ENCODE peak calls at places on chromosomes 13 and 19, in seven cellular contexts. O is prostate gland; M is HCT116; I is tibial nerve; X is tibial artery; G is CD8-positive, alpha-beta T cell; A is upper lobe of left lung. L is an unnamed sample. For H3K4me1, the result is how much of the 10 kb centered on the place peaks cover.

GRCh38 chr19:6551607-6552450 is 21.0 kb downstream of the TNFSF9 start:
- DNase-seq in X (no peak), M (no peak), O (no peak), A (peak), I (no peak), G (peak), L (no peak)

GRCh38 chr19:38658462-38659306 is 11.2 kb downstream of the ACTN4 start:
- DNase-seq in A (no peak), G (no peak), X (peak), O (peak), M (peak), I (no peak), L (peak)

GRCh38 chr19:3098515-3099346 is 4.6 kb downstream of the GNA11 start:
- DNase-seq in A (peak), X (peak), O (no peak), M (no peak), G (no peak), I (no peak), L (peak)

GRCh38 chr19:41411682-41412265 is 14.2 kb downstream of the BCKDHA start:
- DNase-seq in O (peak), A (no peak), I (no peak), X (no peak), M (no peak), G (no peak), L (peak)

GRCh38 chr19:4597278-4597974 is 37.9 kb upstream of the SEMA6B start:
- DNase-seq in M (no peak), A (no peak), I (no peak), X (no peak), O (no peak), G (no peak), L (no peak)

GRCh38 chr13:109121826-109122225 is 492.4 kb downstream of the MYO16 start:
- DNase-seq in X (no peak), A (no peak), M (no peak), I (no peak), G (no peak), O (no peak), L (no peak)

GRCh38 chr19:6396305-6396704 is 3.3 kb upstream of the GTF2F1 start:
- DNase-seq in X (no peak), M (no peak), O (no peak), I (no peak), G (no peak), A (no peak), L (no peak)

GRCh38 chr13:98557934-98558630 is 18.8 kb downstream of the STK24 start:
- DNase-seq in O (no peak), G (no peak), M (no peak), A (no peak), X (no peak), I (no peak), L (no peak)

GRCh38 chr19:39934584-39935233 is at the start of gene FCGBP:
- DNase-seq in M (no peak), G (no peak), X (no peak), O (no peak), A (no peak), I (no peak), L (no peak)

GRCh38 chr13:24107955-24108614 is 52.4 kb upstream of the SPATA13 start:
- DNase-seq in M (no peak), O (no peak), A (peak), I (no peak), X (no peak), G (no peak), L (no peak)

GRCh38 chr13:32594339-32594738 is 8.1 kb downstream of the PDS5B start:
- DNase-seq in G (no peak), X (no peak), M (no peak), A (no peak), O (no peak), I (no peak), L (no peak)

GRCh38 chr19:52170863-52171320 is 529 bp downstream of the ZNF836 start:
- DNase-seq in M (no peak), O (no peak), A (peak), G (no peak), X (no peak), I (no peak), L (peak)

GRCh38 chr13:95246292-95247082 is 54.8 kb downstream of the ABCC4 start:
- DNase-seq in I (no peak), M (no peak), X (no peak), A (peak), O (peak), G (no peak), L (no peak)

GRCh38 chr19:10764340-10764894 is 46.5 kb downstream of the DNM2 start:
- DNase-seq in X (no peak), I (no peak), G (no peak), M (no peak), O (no peak), A (no peak), L (no peak)

GRCh38 chr13:113443991-113444390 is 9.3 kb downstream of the ADPRHL1 start:
- DNase-seq in X (no peak), I (no peak), G (no peak), O (no peak), A (peak), M (no peak), L (no peak)

GRCh38 chr19:4229179-4229931 is at the start of gene EBI3:
- DNase-seq in A (peak), O (no peak), X (peak), G (no peak), I (peak), M (no peak), L (peak)

GRCh38 chr13:110284809-110285519 is 22.0 kb downstream of the COL4A1 start:
- DNase-seq in I (no peak), O (no peak), M (no peak), G (no peak), X (no peak), A (no peak), L (no peak)

GRCh38 chr13:73198888-73199497 is 140.2 kb downstream of the KLF5 start:
- DNase-seq in X (no peak), I (no peak), M (no peak), O (no peak), A (no peak), G (no peak), L (no peak)

GRCh38 chr13:35995136-35995535 is 136.0 kb downstream of the DCLK1 start:
- DNase-seq in A (no peak), X (no peak), M (no peak), G (no peak), O (no peak), I (no peak), L (no peak)

GRCh38 chr19:12788682-12789097 is 2.6 kb upstream of the JUNB start:
- DNase-seq in M (no peak), I (peak), X (peak), O (peak), A (peak), G (peak), L (peak)

GRCh38 chr13:52848455-52849190 is at the start of gene PCDH8:
- DNase-seq in G (no peak), I (peak), O (no peak), X (no peak), M (no peak), A (peak), L (no peak)

GRCh38 chr13:20058476-20058875 is 99.9 kb downstream of the ZMYM2 start:
- DNase-seq in X (no peak), O (no peak), I (no peak), G (no peak), M (no peak), A (no peak), L (no peak)

GRCh38 chr19:57437931-57438330 is 2.8 kb downstream of the ZNF749 start:
- DNase-seq in M (no peak), O (no peak), G (no peak), X (no peak), I (no peak), A (no peak), L (no peak)

DNA sequence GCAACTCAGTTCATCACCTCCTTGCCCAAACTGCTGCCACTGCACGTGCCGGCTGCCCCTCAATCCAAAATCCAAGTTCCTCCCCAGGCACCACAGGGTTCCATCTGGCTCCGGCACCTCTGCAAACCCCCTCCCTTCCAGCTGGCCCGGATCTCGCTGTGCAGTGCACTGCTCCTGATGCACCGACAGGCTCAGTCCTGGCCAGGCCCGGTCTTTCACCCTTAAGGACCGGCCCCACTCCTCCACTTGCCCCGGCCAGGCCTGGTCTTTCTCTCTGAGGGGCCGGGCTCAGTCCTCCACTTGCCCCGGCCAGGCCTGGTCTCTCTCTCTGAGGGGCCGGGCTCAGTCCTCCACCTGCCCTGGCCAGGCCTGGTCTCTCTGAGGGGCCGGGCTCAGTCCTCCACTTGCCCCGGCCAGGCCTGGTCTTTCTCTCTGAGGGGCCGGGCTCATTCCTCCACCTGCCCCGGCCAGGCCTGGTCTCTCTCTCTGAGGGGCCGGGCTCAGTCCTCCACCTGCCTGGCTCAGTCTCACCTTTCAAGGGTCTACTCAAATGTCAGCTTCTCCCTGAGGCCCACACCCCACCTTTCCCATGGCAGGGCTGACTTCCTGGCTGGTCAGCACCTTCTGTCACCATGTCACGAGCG is 6.9 kb downstream of the ZNF787 start:
- DNase-seq in M (no peak), A (no peak), G (no peak), O (no peak), I (no peak), X (no peak), L (no peak)
- H3K4me1 ChIP-seq in M (under half), A (half or more), G (under half), O (under half), I (half or more), X (half or more), L (half or more)

GRCh38 chr19:19776206-19777008 is 43.5 kb upstream of the ZNF14 start:
- DNase-seq in O (peak), X (peak), A (peak), M (peak), G (peak), I (peak), L (peak)

GRCh38 chr19:19774354-19775033 is 41.6 kb upstream of the ZNF14 start:
- DNase-seq in G (no peak), X (no peak), M (no peak), I (no peak), O (no peak), A (no peak), L (no peak)

GRCh38 chr19:19777692-19778091 is 43.9 kb downstream of the ZNF506 start:
- DNase-seq in A (no peak), I (no peak), O (no peak), G (no peak), M (no peak), X (no peak), L (no peak)

GRCh38 chr19:19778666-19779065 is 42.9 kb downstream of the ZNF506 start:
- DNase-seq in A (no peak), O (no peak), I (no peak), X (no peak), M (no peak), G (no peak), L (no peak)

DNA sequence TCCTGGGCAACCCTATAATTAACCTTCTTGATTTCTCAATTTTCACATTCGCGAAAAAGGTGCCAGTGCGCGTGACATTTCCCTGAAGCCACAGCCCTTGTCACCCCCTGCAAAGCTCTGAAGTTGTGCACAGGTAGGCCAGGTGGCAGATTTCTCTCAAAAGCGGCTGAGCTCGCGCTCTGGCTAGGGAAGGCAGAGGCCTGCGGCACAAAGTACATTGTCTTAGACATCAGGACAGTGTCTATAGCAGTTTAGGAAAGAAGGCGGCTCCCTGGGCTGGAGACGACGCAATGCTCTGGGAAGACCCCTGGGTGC is 42.9 kb upstream of the ZNF14 start:
- DNase-seq in G (no peak), I (no peak), M (no peak), A (no peak), X (no peak), O (no peak), L (no peak)
- TF ChIP-seq CTCF in G (no peak), I (no peak), M (no peak), A (no peak), X (no peak), O (no peak), L (no peak)

GRCh38 chr13:80603351-80603750 is 262.4 kb upstream of the SPRY2 start:
- DNase-seq in M (no peak), X (no peak), A (no peak), I (no peak), O (no peak), G (no peak), L (no peak)
- H3K27ac ChIP-seq in M (no peak), X (no peak), A (no peak), I (no peak), O (no peak), G (no peak), L (no peak)

DNA sequence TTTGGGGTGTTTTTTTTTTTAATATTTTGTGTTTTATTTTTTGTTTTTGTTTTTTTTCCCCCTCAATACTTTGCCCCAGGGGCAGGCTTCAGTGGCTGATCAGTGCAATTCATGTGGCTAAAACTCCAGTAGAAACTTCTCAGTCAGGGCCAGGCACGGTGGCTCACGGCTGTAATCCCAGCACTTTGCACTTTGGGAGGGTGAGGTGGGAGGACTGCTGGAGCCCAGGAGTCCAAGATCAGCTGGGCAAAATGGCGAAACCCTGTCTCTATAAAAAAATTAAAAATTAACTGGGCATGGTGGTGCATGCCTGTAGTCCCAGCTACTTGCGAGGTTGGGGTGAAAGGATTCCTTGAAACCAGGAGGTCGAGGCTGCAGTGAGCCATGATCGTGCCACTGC is 17.4 kb upstream of the ATP8A2 start:
- DNase-seq in A (no peak), M (no peak), G (no peak), I (no peak), X (no peak), O (no peak), L (no peak)
- H3K4me1 ChIP-seq in A (under half), M (under half), G (under half), I (under half), X (under half), O (under half), L (under half)

DNA sequence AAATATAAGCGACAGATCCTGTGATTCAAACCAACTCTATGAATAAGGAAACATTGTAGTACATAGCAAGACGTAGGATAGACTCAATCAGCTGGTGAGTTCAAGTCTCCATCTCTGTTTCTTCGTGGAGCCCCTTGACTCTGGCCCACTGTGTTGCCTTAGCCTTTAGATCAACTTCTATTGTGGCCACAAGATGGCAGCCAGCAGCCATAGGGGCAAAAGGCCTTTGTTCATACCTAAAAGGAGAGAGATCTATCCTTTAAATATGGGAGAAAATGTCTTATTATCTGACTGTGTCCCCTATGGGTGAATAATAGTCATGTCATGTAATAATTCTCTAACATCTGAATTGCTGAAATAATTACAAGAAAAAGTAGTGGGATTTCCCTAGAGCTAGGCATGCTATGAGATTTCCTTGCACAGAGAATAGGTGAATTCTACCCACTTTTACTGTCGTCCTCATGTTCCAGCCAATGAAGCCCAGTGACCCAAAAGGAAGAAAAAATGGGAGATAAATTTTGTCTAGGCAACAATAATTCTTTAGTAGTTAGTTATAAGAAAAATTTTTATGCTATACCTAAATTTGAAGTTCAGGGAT is 129.4 kb downstream of the PCDH20 start:
- DNase-seq in G (no peak), I (no peak), X (no peak), O (no peak), M (peak), A (no peak), L (no peak)
- TF ChIP-seq CTCF in G (no peak), I (no peak), X (no peak), O (no peak), M (peak), A (no peak), L (no peak)

DNA sequence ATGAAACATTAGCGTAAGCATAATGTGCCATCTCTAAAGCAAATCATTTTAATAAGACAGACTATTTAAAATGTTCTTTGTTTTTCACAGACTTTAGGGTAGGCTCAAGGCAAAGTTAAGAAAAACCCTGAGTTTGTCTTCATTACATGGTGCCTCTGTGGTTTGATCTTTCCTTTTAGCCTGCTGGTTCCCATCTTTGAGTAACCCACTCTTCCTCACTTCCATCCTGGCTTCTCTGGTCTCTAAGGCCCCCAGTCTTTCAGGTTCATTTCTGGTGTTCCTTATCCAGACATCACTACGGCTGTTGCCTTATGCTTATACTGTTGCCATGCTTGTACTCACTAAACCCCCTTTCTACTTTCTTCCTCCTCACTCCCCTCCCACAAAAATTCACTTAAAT is 38.4 kb downstream of the DACH1 start:
- DNase-seq in I (no peak), M (no peak), O (no peak), A (no peak), X (no peak), G (no peak), L (no peak)
- H3K27ac ChIP-seq in I (no peak), M (no peak), O (no peak), A (peak), X (no peak), G (no peak), L (no peak)

GRCh38 chr13:30974350-30974749 is 41.9 kb downstream of the TEX26 start:
- DNase-seq in O (no peak), A (no peak), G (no peak), M (no peak), X (no peak), I (no peak), L (no peak)
- H3K4me1 ChIP-seq in O (under half), A (under half), G (under half), M (under half), X (under half), I (under half), L (under half)

GRCh38 chr13:22938576-22938975 is 242.2 kb upstream of the SGCG start:
- DNase-seq in X (no peak), A (peak), O (no peak), M (no peak), G (no peak), I (no peak), L (no peak)

GRCh38 chr13:22937241-22937640 is 243.5 kb upstream of the SGCG start:
- DNase-seq in G (no peak), M (no peak), I (no peak), A (no peak), X (no peak), O (no peak), L (no peak)

GRCh38 chr13:22940736-22941135 is 240.0 kb upstream of the SGCG start:
- DNase-seq in G (no peak), X (no peak), I (no peak), A (peak), O (no peak), M (no peak), L (no peak)

GRCh38 chr13:22940090-22940710 is 240.6 kb upstream of the SGCG start:
- DNase-seq in G (no peak), O (no peak), X (no peak), M (no peak), A (peak), I (no peak), L (no peak)

GRCh38 chr13:22939157-22939556 is 241.6 kb upstream of the SGCG start:
- DNase-seq in O (no peak), I (no peak), A (no peak), M (no peak), X (no peak), G (no peak), L (no peak)
- TF ChIP-seq CTCF in O (no peak), I (no peak), A (no peak), M (no peak), X (no peak), G (no peak), L (no peak)

GRCh38 chr13:50893211-50893852 is 16.3 kb upstream of the RNASEH2B start:
- DNase-seq in G (no peak), X (no peak), O (no peak), I (no peak), M (no peak), A (no peak), L (no peak)

GRCh38 chr13:50891206-50891605 is 18.4 kb upstream of the RNASEH2B start:
- DNase-seq in G (no peak), O (no peak), I (no peak), M (no peak), X (no peak), A (no peak), L (no peak)

GRCh38 chr13:50894504-50894903 is 15.1 kb upstream of the RNASEH2B start:
- DNase-seq in A (no peak), G (no peak), X (no peak), M (no peak), I (no peak), O (no peak), L (no peak)

GRCh38 chr13:50892162-50892944 is 17.2 kb upstream of the RNASEH2B start:
- DNase-seq in G (peak), X (no peak), I (no peak), A (no peak), M (no peak), O (no peak), L (no peak)

DNA sequence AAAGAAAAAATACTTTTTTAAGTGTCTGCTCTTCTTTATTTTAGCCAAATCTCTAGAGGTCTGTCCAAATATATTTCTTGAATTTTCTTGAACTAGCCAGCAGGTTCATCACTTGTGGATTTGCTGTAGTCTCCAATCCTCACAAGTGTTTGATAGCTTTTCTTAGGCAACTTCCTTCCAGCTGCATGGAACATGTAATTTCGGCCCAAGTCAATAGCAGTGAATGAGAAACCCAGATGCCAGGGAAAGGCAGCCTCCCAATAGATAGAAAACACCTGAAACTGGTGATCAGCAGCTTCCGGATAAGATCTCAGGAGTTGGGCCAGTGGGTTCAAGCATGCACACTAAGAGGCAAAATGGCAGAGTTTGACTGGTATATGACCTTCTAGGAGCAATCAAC is 15.5 kb upstream of the RNASEH2B start:
- DNase-seq in X (no peak), I (no peak), A (no peak), G (no peak), M (no peak), O (no peak), L (no peak)
- H3K27ac ChIP-seq in X (no peak), I (peak), A (no peak), G (no peak), M (no peak), O (no peak), L (no peak)

L was measured in adrenal gland.